ENCODE peak calls at places on chromosomes 3 and 15, in seven cellular contexts. M, C, F, V, N, A and L are unnamed samples.

GRCh38 chr3:188869628-188870027 is 302.1 kb upstream of the TPRG1 start:
- DNase-seq in C (no peak), V (no peak), N (no peak), A (peak), F (no peak), M (no peak), L (no peak)

GRCh38 chr3:192422998-192423349 is 304.4 kb downstream of the FGF12 start:
- DNase-seq in A (peak), M (peak), V (no peak), F (no peak), N (no peak), C (no peak), L (no peak)

GRCh38 chr3:98961161-98962155 is 60.0 kb upstream of the DCBLD2 start:
- DNase-seq in F (no peak), C (no peak), M (no peak), A (peak), N (no peak), V (no peak), L (no peak)

GRCh38 chr3:171791695-171792082 is 18.6 kb downstream of the PLD1 start:
- DNase-seq in A (peak), F (no peak), N (no peak), M (no peak), C (no peak), V (no peak), L (no peak)

GRCh38 chr3:9136746-9137434 is 112.6 kb downstream of the SRGAP3 start:
- DNase-seq in V (no peak), N (no peak), C (no peak), M (no peak), A (no peak), F (no peak), L (no peak)

GRCh38 chr3:83226751-83227150 is 1465.3 kb upstream of the GBE1 start:
- DNase-seq in A (no peak), N (no peak), F (no peak), V (no peak), M (no peak), C (no peak), L (no peak)

GRCh38 chr15:81298606-81299005 is 25.3 kb downstream of the STARD5 start:
- DNase-seq in F (no peak), C (no peak), A (no peak), N (no peak), V (no peak), M (no peak), L (no peak)

GRCh38 chr3:196246612-196247308 is 30.4 kb downstream of the SLC51A start:
- DNase-seq in C (no peak), F (no peak), A (peak), M (no peak), N (no peak), V (no peak), L (no peak)

GRCh38 chr3:175940881-175941280 is 1081.7 kb downstream of the NAALADL2 start:
- DNase-seq in N (peak), C (no peak), V (no peak), A (peak), M (peak), F (no peak), L (no peak)

GRCh38 chr3:101074518-101074917 is 81.3 kb upstream of the ABI3BP start:
- DNase-seq in F (no peak), N (no peak), V (no peak), M (no peak), C (no peak), A (peak), L (no peak)

GRCh38 chr15:78021761-78022160 is 55.8 kb downstream of the TBC1D2B start:
- DNase-seq in M (no peak), V (no peak), A (no peak), C (no peak), N (no peak), F (no peak), L (no peak)

GRCh38 chr3:189057369-189057768 is 114.4 kb upstream of the TPRG1 start:
- DNase-seq in A (no peak), N (no peak), V (no peak), F (no peak), M (no peak), C (no peak), L (no peak)

GRCh38 chr3:56133423-56133822 is 334.8 kb downstream of the ERC2 start:
- DNase-seq in V (no peak), F (no peak), N (no peak), A (peak), C (no peak), M (peak), L (no peak)

GRCh38 chr15:80494311-80494710 is 90.1 kb downstream of the ARNT2 start:
- DNase-seq in V (no peak), A (peak), N (no peak), F (no peak), M (peak), C (no peak), L (no peak)

GRCh38 chr3:127747751-127748521 is 74.4 kb downstream of the MGLL start:
- DNase-seq in F (no peak), C (peak), V (no peak), M (peak), N (no peak), A (peak), L (no peak)

GRCh38 chr3:38116471-38117162 is 20.3 kb downstream of the ACAA1 start:
- DNase-seq in C (peak), F (no peak), A (no peak), N (no peak), M (peak), V (no peak), L (no peak)

GRCh38 chr15:48645558-48646330 is at the start of gene FBN1:
- DNase-seq in F (no peak), V (no peak), N (peak), A (peak), C (peak), M (peak), L (no peak)

GRCh38 chr3:137165117-137165806 is 207.5 kb downstream of the IL20RB start:
- DNase-seq in V (no peak), C (no peak), A (peak), M (peak), F (no peak), N (no peak), L (no peak)